ENCODE peak calls at places on chromosomes 1 and 21, in seven cellular contexts. One of them, this sample, is unnamed.

GRCh38 chr1:220893701-220894024 is 14.4 kb downstream of the HLX start:
- DNase-seq in endodermal cell: no peak
- DNase-seq in left ventricle myocardium inferior: no peak
- DNase-seq in CD8-positive, alpha-beta T cell: no peak
- DNase-seq in HL-60: no peak
- DNase-seq in CD8-positive, alpha-beta memory T cell: no peak
- DNase-seq in neuronal stem cell: no peak
- DNase-seq in this sample: no peak

GRCh38 chr1:117821782-117822447 is 107.5 kb downstream of the GDAP2 start:
- DNase-seq in endodermal cell: no peak
- DNase-seq in neuronal stem cell: no peak
- DNase-seq in CD8-positive, alpha-beta T cell: no peak
- DNase-seq in CD8-positive, alpha-beta memory T cell: no peak
- DNase-seq in left ventricle myocardium inferior: no peak
- DNase-seq in HL-60: no peak
- DNase-seq in this sample: peak

GRCh38 chr1:23864801-23865542 is 3.1 kb downstream of the FUCA1 start:
- DNase-seq in CD8-positive, alpha-beta memory T cell: no peak
- DNase-seq in neuronal stem cell: no peak
- DNase-seq in CD8-positive, alpha-beta T cell: no peak
- DNase-seq in left ventricle myocardium inferior: no peak
- DNase-seq in HL-60: no peak
- DNase-seq in endodermal cell: no peak
- DNase-seq in this sample: no peak

GRCh38 chr1:21337931-21338567 is 47.8 kb upstream of the ECE1 start:
- DNase-seq in left ventricle myocardium inferior: peak
- DNase-seq in CD8-positive, alpha-beta T cell: no peak
- DNase-seq in endodermal cell: no peak
- DNase-seq in neuronal stem cell: no peak
- DNase-seq in CD8-positive, alpha-beta memory T cell: no peak
- DNase-seq in HL-60: peak
- DNase-seq in this sample: peak

GRCh38 chr1:11341881-11342552 is 69.0 kb downstream of the UBIAD1 start:
- DNase-seq in CD8-positive, alpha-beta memory T cell: no peak
- DNase-seq in left ventricle myocardium inferior: no peak
- DNase-seq in HL-60: no peak
- DNase-seq in neuronal stem cell: no peak
- DNase-seq in CD8-positive, alpha-beta T cell: no peak
- DNase-seq in endodermal cell: no peak
- DNase-seq in this sample: no peak

GRCh38 chr1:16503494-16503893 is 10.6 kb downstream of the RNU1-1 start:
- DNase-seq in CD8-positive, alpha-beta T cell: no peak
- DNase-seq in neuronal stem cell: no peak
- DNase-seq in endodermal cell: no peak
- DNase-seq in HL-60: no peak
- DNase-seq in left ventricle myocardium inferior: no peak
- DNase-seq in CD8-positive, alpha-beta memory T cell: no peak
- DNase-seq in this sample: no peak

GRCh38 chr1:114010433-114011184 is 31.3 kb downstream of the OLFML3 start:
- DNase-seq in CD8-positive, alpha-beta T cell: no peak
- DNase-seq in neuronal stem cell: no peak
- DNase-seq in left ventricle myocardium inferior: no peak
- DNase-seq in HL-60: no peak
- DNase-seq in endodermal cell: peak
- DNase-seq in CD8-positive, alpha-beta memory T cell: no peak
- DNase-seq in this sample: no peak

GRCh38 chr1:185108324-185108723 is 48.4 kb downstream of the TRMT1L start:
- DNase-seq in CD8-positive, alpha-beta T cell: no peak
- DNase-seq in neuronal stem cell: no peak
- DNase-seq in HL-60: no peak
- DNase-seq in left ventricle myocardium inferior: no peak
- DNase-seq in CD8-positive, alpha-beta memory T cell: no peak
- DNase-seq in endodermal cell: no peak
- DNase-seq in this sample: no peak

GRCh38 chr1:20719261-20719660 is 1.5 kb upstream of the KIF17 start:
- DNase-seq in CD8-positive, alpha-beta T cell: no peak
- DNase-seq in HL-60: no peak
- DNase-seq in neuronal stem cell: no peak
- DNase-seq in endodermal cell: peak
- DNase-seq in left ventricle myocardium inferior: no peak
- DNase-seq in CD8-positive, alpha-beta memory T cell: no peak
- DNase-seq in this sample: no peak

GRCh38 chr1:165560834-165561233 is 17.0 kb downstream of the LRRC52 start:
- DNase-seq in CD8-positive, alpha-beta T cell: no peak
- DNase-seq in HL-60: no peak
- DNase-seq in neuronal stem cell: no peak
- DNase-seq in CD8-positive, alpha-beta memory T cell: no peak
- DNase-seq in endodermal cell: peak
- DNase-seq in left ventricle myocardium inferior: no peak
- DNase-seq in this sample: no peak

GRCh38 chr1:59422921-59423575 is 126.2 kb downstream of the FGGY start:
- DNase-seq in CD8-positive, alpha-beta memory T cell: no peak
- DNase-seq in CD8-positive, alpha-beta T cell: no peak
- DNase-seq in left ventricle myocardium inferior: peak
- DNase-seq in endodermal cell: no peak
- DNase-seq in neuronal stem cell: no peak
- DNase-seq in HL-60: no peak
- DNase-seq in this sample: peak

GRCh38 chr1:219188331-219188803 is 14.7 kb downstream of the LYPLAL1 start:
- DNase-seq in HL-60: no peak
- DNase-seq in left ventricle myocardium inferior: no peak
- DNase-seq in CD8-positive, alpha-beta T cell: no peak
- DNase-seq in CD8-positive, alpha-beta memory T cell: no peak
- DNase-seq in neuronal stem cell: no peak
- DNase-seq in endodermal cell: no peak
- DNase-seq in this sample: no peak

GRCh38 chr1:19689131-19689757 is 24.6 kb downstream of the HTR6 start:
- DNase-seq in CD8-positive, alpha-beta memory T cell: no peak
- DNase-seq in endodermal cell: no peak
- DNase-seq in HL-60: no peak
- DNase-seq in CD8-positive, alpha-beta T cell: no peak
- DNase-seq in neuronal stem cell: no peak
- DNase-seq in left ventricle myocardium inferior: no peak
- DNase-seq in this sample: no peak

GRCh38 chr1:214466759-214467585 is 84.4 kb downstream of the PTPN14 start:
- DNase-seq in CD8-positive, alpha-beta memory T cell: no peak
- DNase-seq in endodermal cell: no peak
- DNase-seq in neuronal stem cell: no peak
- DNase-seq in left ventricle myocardium inferior: no peak
- DNase-seq in CD8-positive, alpha-beta T cell: no peak
- DNase-seq in HL-60: no peak
- DNase-seq in this sample: no peak

GRCh38 chr1:240705584-240705983 is 93.6 kb upstream of the GREM2 start:
- DNase-seq in HL-60: no peak
- DNase-seq in neuronal stem cell: no peak
- DNase-seq in CD8-positive, alpha-beta T cell: no peak
- DNase-seq in left ventricle myocardium inferior: no peak
- DNase-seq in endodermal cell: no peak
- DNase-seq in CD8-positive, alpha-beta memory T cell: no peak
- DNase-seq in this sample: no peak

GRCh38 chr1:184228558-184228957 is 158.3 kb upstream of the C1orf21 start:
- DNase-seq in endodermal cell: no peak
- DNase-seq in neuronal stem cell: no peak
- DNase-seq in CD8-positive, alpha-beta T cell: no peak
- DNase-seq in left ventricle myocardium inferior: no peak
- DNase-seq in CD8-positive, alpha-beta memory T cell: no peak
- DNase-seq in HL-60: no peak
- DNase-seq in this sample: no peak

DNA sequence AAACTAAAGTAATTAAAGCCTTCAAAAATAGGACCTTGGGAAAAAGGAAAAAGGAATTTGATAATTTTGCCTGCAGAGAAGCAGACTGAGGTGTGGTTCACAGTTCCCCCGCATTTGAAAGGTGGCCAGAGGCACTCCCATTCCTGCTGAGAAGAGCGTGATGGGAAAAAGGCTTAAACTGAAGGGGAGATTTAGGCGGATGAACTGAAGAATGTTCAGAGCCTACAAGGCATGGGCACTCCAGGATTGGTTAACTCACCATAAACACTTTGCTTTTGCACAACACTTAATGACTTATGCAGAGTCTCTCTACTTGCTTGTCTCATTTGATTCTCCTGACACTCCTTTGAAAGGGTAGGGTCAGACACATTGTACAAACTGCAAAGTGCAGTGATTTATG is 119.6 kb upstream of the RUNX1 start:
- DNase-seq in neuronal stem cell: no peak
- DNase-seq in endodermal cell: peak
- DNase-seq in CD8-positive, alpha-beta T cell: no peak
- DNase-seq in left ventricle myocardium inferior: no peak
- DNase-seq in CD8-positive, alpha-beta memory T cell: no peak
- DNase-seq in HL-60: no peak
- DNase-seq in this sample: no peak
- H3K27ac ChIP-seq in neuronal stem cell: no peak
- H3K27ac ChIP-seq in endodermal cell: no peak
- H3K27ac ChIP-seq in CD8-positive, alpha-beta T cell: no peak
- H3K27ac ChIP-seq in left ventricle myocardium inferior: no peak
- H3K27ac ChIP-seq in CD8-positive, alpha-beta memory T cell: no peak
- H3K27ac ChIP-seq in HL-60: no peak
- H3K27ac ChIP-seq in this sample: no peak

GRCh38 chr1:234875953-234876814 is 252.5 kb downstream of the TOMM20 start:
- DNase-seq in left ventricle myocardium inferior: no peak
- DNase-seq in CD8-positive, alpha-beta memory T cell: no peak
- DNase-seq in HL-60: peak
- DNase-seq in endodermal cell: no peak
- DNase-seq in neuronal stem cell: no peak
- DNase-seq in CD8-positive, alpha-beta T cell: no peak
- DNase-seq in this sample: peak

GRCh38 chr1:234881893-234882771 is 246.5 kb downstream of the TOMM20 start:
- DNase-seq in HL-60: no peak
- DNase-seq in CD8-positive, alpha-beta T cell: no peak
- DNase-seq in left ventricle myocardium inferior: no peak
- DNase-seq in CD8-positive, alpha-beta memory T cell: no peak
- DNase-seq in neuronal stem cell: no peak
- DNase-seq in endodermal cell: no peak
- DNase-seq in this sample: no peak

GRCh38 chr1:234877761-234878160 is 250.9 kb downstream of the TOMM20 start:
- DNase-seq in neuronal stem cell: no peak
- DNase-seq in left ventricle myocardium inferior: no peak
- DNase-seq in CD8-positive, alpha-beta T cell: no peak
- DNase-seq in endodermal cell: no peak
- DNase-seq in CD8-positive, alpha-beta memory T cell: no peak
- DNase-seq in HL-60: no peak
- DNase-seq in this sample: no peak

GRCh38 chr1:234878288-234878687 is 250.3 kb downstream of the TOMM20 start:
- DNase-seq in CD8-positive, alpha-beta memory T cell: no peak
- DNase-seq in CD8-positive, alpha-beta T cell: no peak
- DNase-seq in neuronal stem cell: no peak
- DNase-seq in HL-60: no peak
- DNase-seq in endodermal cell: no peak
- DNase-seq in left ventricle myocardium inferior: no peak
- DNase-seq in this sample: no peak

GRCh38 chr1:234879157-234880080 is 249.2 kb downstream of the TOMM20 start:
- DNase-seq in left ventricle myocardium inferior: no peak
- DNase-seq in CD8-positive, alpha-beta T cell: no peak
- DNase-seq in endodermal cell: no peak
- DNase-seq in HL-60: no peak
- DNase-seq in CD8-positive, alpha-beta memory T cell: no peak
- DNase-seq in neuronal stem cell: no peak
- DNase-seq in this sample: no peak
- H3K27ac ChIP-seq in left ventricle myocardium inferior: peak
- H3K27ac ChIP-seq in CD8-positive, alpha-beta T cell: no peak
- H3K27ac ChIP-seq in endodermal cell: no peak
- H3K27ac ChIP-seq in HL-60: peak
- H3K27ac ChIP-seq in CD8-positive, alpha-beta memory T cell: no peak
- H3K27ac ChIP-seq in neuronal stem cell: no peak
- H3K27ac ChIP-seq in this sample: peak

DNA sequence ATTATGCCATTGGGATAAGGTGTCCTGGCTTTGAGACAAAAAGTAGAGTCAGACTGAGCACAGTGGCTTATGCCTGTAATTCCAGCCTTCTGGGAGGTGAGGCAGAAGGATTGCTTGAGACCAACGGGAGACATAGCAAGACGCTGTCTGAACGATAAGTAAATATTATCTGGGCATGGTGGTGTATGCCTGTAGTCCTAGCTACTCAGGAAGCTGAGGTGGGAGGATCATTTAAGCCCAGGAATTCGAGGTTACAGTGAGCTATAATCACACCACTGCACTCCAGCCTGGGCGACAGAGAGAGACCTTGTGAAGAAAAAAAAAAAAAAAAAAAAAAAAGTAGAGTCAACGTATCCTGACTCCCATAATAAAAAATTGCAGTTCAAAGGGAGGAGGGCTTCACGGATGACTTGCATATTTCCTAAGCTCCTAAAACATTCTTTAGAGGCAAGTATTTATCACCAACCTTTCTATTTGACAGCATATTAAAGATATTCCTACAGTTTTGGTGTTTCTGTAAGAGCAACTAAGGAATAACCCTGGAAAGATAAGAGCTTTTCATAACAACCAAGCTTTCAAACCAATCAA is 141.2 kb downstream of the SLC44A5 start:
- DNase-seq in CD8-positive, alpha-beta memory T cell: no peak
- DNase-seq in left ventricle myocardium inferior: no peak
- DNase-seq in endodermal cell: no peak
- DNase-seq in neuronal stem cell: no peak
- DNase-seq in HL-60: no peak
- DNase-seq in CD8-positive, alpha-beta T cell: no peak
- DNase-seq in this sample: no peak
- H3K27ac ChIP-seq in CD8-positive, alpha-beta memory T cell: no peak
- H3K27ac ChIP-seq in left ventricle myocardium inferior: no peak
- H3K27ac ChIP-seq in endodermal cell: no peak
- H3K27ac ChIP-seq in neuronal stem cell: no peak
- H3K27ac ChIP-seq in HL-60: no peak
- H3K27ac ChIP-seq in CD8-positive, alpha-beta T cell: no peak
- H3K27ac ChIP-seq in this sample: no peak

GRCh38 chr1:236853916-236854601 is 59.0 kb downstream of the MTR start:
- DNase-seq in left ventricle myocardium inferior: no peak
- DNase-seq in endodermal cell: no peak
- DNase-seq in CD8-positive, alpha-beta T cell: no peak
- DNase-seq in neuronal stem cell: no peak
- DNase-seq in HL-60: no peak
- DNase-seq in CD8-positive, alpha-beta memory T cell: no peak
- DNase-seq in this sample: no peak

GRCh38 chr1:236858203-236858602 is 63.1 kb downstream of the MTR start:
- DNase-seq in CD8-positive, alpha-beta memory T cell: no peak
- DNase-seq in endodermal cell: no peak
- DNase-seq in left ventricle myocardium inferior: no peak
- DNase-seq in neuronal stem cell: no peak
- DNase-seq in CD8-positive, alpha-beta T cell: no peak
- DNase-seq in HL-60: no peak
- DNase-seq in this sample: no peak

GRCh38 chr1:236851871-236852270 is 56.8 kb downstream of the MTR start:
- DNase-seq in endodermal cell: no peak
- DNase-seq in neuronal stem cell: no peak
- DNase-seq in left ventricle myocardium inferior: no peak
- DNase-seq in CD8-positive, alpha-beta memory T cell: no peak
- DNase-seq in CD8-positive, alpha-beta T cell: no peak
- DNase-seq in HL-60: no peak
- DNase-seq in this sample: no peak

GRCh38 chr1:236850580-236850979 is 55.5 kb downstream of the MTR start:
- DNase-seq in endodermal cell: no peak
- DNase-seq in left ventricle myocardium inferior: no peak
- DNase-seq in HL-60: no peak
- DNase-seq in neuronal stem cell: no peak
- DNase-seq in CD8-positive, alpha-beta T cell: no peak
- DNase-seq in CD8-positive, alpha-beta memory T cell: no peak
- DNase-seq in this sample: no peak

DNA sequence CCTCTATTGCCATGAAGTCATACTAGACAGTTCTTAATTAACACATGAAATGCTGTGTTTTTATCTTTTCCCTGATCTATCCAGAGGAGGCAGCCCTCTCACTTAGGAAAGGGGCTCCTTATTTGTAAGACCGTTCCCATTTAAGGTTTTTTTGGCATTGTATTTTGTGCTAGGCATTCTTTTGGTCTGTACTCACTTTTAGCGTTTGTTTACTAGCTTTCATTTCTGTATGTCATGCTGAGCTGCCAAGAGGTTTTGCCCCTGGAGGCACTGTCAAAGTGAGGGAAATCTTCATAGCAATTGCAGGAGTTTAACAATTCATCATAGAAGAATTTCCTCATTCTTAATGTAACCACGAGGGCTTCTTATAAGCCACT is 59.5 kb downstream of the MTR start:
- DNase-seq in CD8-positive, alpha-beta T cell: no peak
- DNase-seq in endodermal cell: no peak
- DNase-seq in CD8-positive, alpha-beta memory T cell: no peak
- DNase-seq in neuronal stem cell: no peak
- DNase-seq in HL-60: no peak
- DNase-seq in left ventricle myocardium inferior: no peak
- DNase-seq in this sample: no peak
- H3K27ac ChIP-seq in CD8-positive, alpha-beta T cell: no peak
- H3K27ac ChIP-seq in endodermal cell: peak
- H3K27ac ChIP-seq in CD8-positive, alpha-beta memory T cell: no peak
- H3K27ac ChIP-seq in neuronal stem cell: no peak
- H3K27ac ChIP-seq in HL-60: no peak
- H3K27ac ChIP-seq in left ventricle myocardium inferior: no peak
- H3K27ac ChIP-seq in this sample: peak